ENCODE peak calls at places on chromosomes 6 and 20, in seven cellular contexts. I is IMR-90, C is H9, T is neuronal stem cell, L is mesenchymal stem cell, V is mesendoderm, Q is H1. S is an unnamed sample.

GRCh38 chr20:25294459-25295385 is 46.8 kb downstream of the PYGB start:
- DNase-seq in V (peak; percentile 85), L (peak; percentile 75), C (peak; percentile 87), T (peak; percentile 33), I (peak; percentile 52), Q (peak; percentile 47), S (peak; percentile 23)

GRCh38 chr6:14316911-14317535 is 199.5 kb downstream of the CD83 start:
- DNase-seq in Q (no peak), L (peak; percentile 19), T (no peak), V (peak; percentile 52), C (no peak), I (no peak), S (no peak)

GRCh38 chr20:25226433-25227316 is 21.2 kb upstream of the PYGB start:
- DNase-seq in L (no peak), T (no peak), Q (no peak), V (no peak), C (no peak), I (no peak), S (no peak)

GRCh38 chr20:53574259-53574789 is 19.3 kb downstream of the ZNF217 start:
- DNase-seq in T (no peak), C (no peak), V (no peak), Q (no peak), I (no peak), L (no peak), S (no peak)

GRCh38 chr20:1121439-1121838 is 3.0 kb downstream of the PSMF1 start:
- DNase-seq in I (no peak), V (no peak), Q (no peak), T (no peak), C (no peak), L (no peak), S (no peak)

GRCh38 chr6:89980353-89980752 is 86.1 kb downstream of the GJA10 start:
- DNase-seq in L (no peak), Q (no peak), T (no peak), C (no peak), I (no peak), V (no peak), S (no peak)

GRCh38 chr6:155261146-155261900 is 2.5 kb upstream of the CLDN20 start:
- DNase-seq in C (peak; percentile 74), Q (no peak), L (no peak), I (no peak), T (peak; percentile 40), V (peak; percentile 84), S (no peak)

GRCh38 chr6:32070814-32071466 is 32.7 kb downstream of the CYP21A2 start:
- DNase-seq in L (no peak), I (no peak), V (no peak), C (no peak), Q (no peak), T (no peak), S (no peak)

GRCh38 chr6:169188051-169188863 is 65.4 kb downstream of the THBS2 start:
- DNase-seq in L (peak; percentile 42), Q (no peak), I (peak; percentile 100), V (peak; percentile 14), T (no peak), C (no peak), S (no peak)

GRCh38 chr6:16805190-16805860 is 44.1 kb upstream of the ATXN1 start:
- DNase-seq in T (no peak), V (peak; percentile 55), C (no peak), Q (no peak), L (no peak), I (no peak), S (no peak)

GRCh38 chr6:34865107-34865506 is 22.7 kb downstream of the TAF11 start:
- DNase-seq in I (peak; percentile 20), T (no peak), L (peak; percentile 74), Q (no peak), C (no peak), V (no peak), S (no peak)

GRCh38 chr6:128069180-128069579 is 168.3 kb upstream of the THEMIS start:
- DNase-seq in L (no peak), I (peak; percentile 87), T (no peak), C (no peak), V (no peak), Q (no peak), S (no peak)

GRCh38 chr20:49660912-49661311 is 52.8 kb downstream of the B4GALT5 start:
- DNase-seq in C (no peak), T (no peak), Q (no peak), I (no peak), L (no peak), V (no peak), S (no peak)

GRCh38 chr6:105489213-105489525 is 86.3 kb upstream of the PREP start:
- DNase-seq in L (peak; percentile 73), Q (no peak), V (no peak), T (no peak), I (peak; percentile 38), C (no peak), S (no peak)

GRCh38 chr6:13711384-13711725 is 280 bp downstream of the RANBP9 start:
- DNase-seq in L (peak; percentile 74), T (no peak), C (peak; percentile 55), V (peak; percentile 72), I (no peak), Q (no peak), S (peak; percentile 66)

GRCh38 chr20:46325788-46326472 is 17.6 kb upstream of the CDH22 start:
- DNase-seq in Q (no peak), I (no peak), T (no peak), L (no peak), C (no peak), V (no peak), S (no peak)

GRCh38 chr20:45583502-45583901 is 4.4 kb upstream of the WFDC8 start:
- DNase-seq in C (peak; percentile 36), L (no peak), V (peak; percentile 83), Q (no peak), I (no peak), T (no peak), S (no peak)

GRCh38 chr6:42978487-42978792 is 541 bp downstream of the PEX6 start:
- DNase-seq in V (peak; percentile 42), I (no peak), T (no peak), C (peak; percentile 41), Q (no peak), L (peak; percentile 61), S (peak; percentile 8)

GRCh38 chr20:39468703-39469102 is 506.6 kb downstream of the DHX35 start:
- DNase-seq in T (no peak), Q (no peak), V (peak; percentile 51), I (no peak), L (no peak), C (peak; percentile 37), S (no peak)

GRCh38 chr6:138215071-138215470 is 3.2 kb downstream of the PBOV1 start:
- DNase-seq in Q (no peak), I (no peak), C (no peak), V (no peak), T (no peak), L (no peak), S (peak; percentile 79)

GRCh38 chr6:89984926-89985743 is 90.9 kb downstream of the GJA10 start:
- DNase-seq in V (no peak), T (no peak), L (peak; percentile 56), Q (no peak), C (no peak), I (peak; percentile 76), S (no peak)

GRCh38 chr20:45985573-45985972 is 13.6 kb upstream of the ZNF335 start:
- DNase-seq in Q (no peak), L (no peak), C (no peak), I (no peak), T (no peak), V (peak; percentile 57), S (no peak)

GRCh38 chr6:158103228-158103627 is 64.8 kb downstream of the SERAC1 start:
- DNase-seq in V (no peak), T (no peak), C (no peak), Q (no peak), I (no peak), L (no peak), S (no peak)

GRCh38 chr6:134031696-134032255 is 20.6 kb downstream of the SLC2A12 start:
- DNase-seq in L (no peak), Q (no peak), I (peak; percentile 68), C (no peak), V (no peak), T (no peak), S (no peak)

GRCh38 chr20:10716855-10717254 is 43.1 kb upstream of the JAG1 start:
- DNase-seq in L (no peak), I (peak; percentile 48), Q (no peak), V (no peak), C (no peak), T (no peak), S (no peak)

GRCh38 chr20:36118372-36118771 is 36.2 kb upstream of the EPB41L1 start:
- DNase-seq in C (no peak), V (no peak), Q (no peak), T (no peak), I (no peak), L (no peak), S (no peak)
- H3K4ac ChIP-seq in C (no peak overlapping the region), V (no peak overlapping the region), Q (no peak overlapping the region), T (no peak overlapping the region), I (no peak overlapping the region), L (no peak overlapping the region), S (no peak overlapping the region)

DNA sequence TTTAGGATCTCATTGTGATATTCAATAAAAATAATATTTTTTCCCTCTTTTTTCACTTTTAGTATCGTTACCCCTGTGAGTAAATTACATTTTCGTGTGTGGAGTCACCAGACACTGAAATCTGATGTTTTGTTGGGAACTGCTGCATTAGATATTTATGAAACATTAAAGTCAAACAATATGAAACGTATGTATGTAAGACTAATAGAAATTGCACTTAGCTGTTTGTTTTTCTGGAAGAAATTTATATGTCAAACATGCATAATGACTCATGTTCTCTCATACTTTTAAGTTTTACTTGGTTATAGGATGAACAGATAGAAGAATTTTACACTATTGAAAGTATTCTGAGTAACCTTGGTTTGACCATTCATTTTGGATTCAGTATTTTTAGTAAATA is 49.4 kb downstream of the ITCH start:
- DNase-seq in T (no peak), C (no peak), Q (no peak), L (no peak), I (no peak), V (no peak), S (no peak)
- H3K79me1 ChIP-seq in T (no peaks in the 10 kb centered on the region), C (peaks cover 7% of the 10 kb centered on the region), Q (no peaks in the 10 kb centered on the region), L (peaks cover 12% of the 10 kb centered on the region), I (peaks cover 66% of the 10 kb centered on the region), V (peaks cover 6% of the 10 kb centered on the region), S (no peaks in the 10 kb centered on the region)

GRCh38 chr6:140970485-140970884 is 1162.2 kb upstream of the GJE1 start:
- DNase-seq in I (peak; percentile 8), C (no peak), V (no peak), Q (no peak), L (no peak), T (no peak), S (no peak)

GRCh38 chr6:140968062-140968461 is 1164.7 kb upstream of the GJE1 start:
- DNase-seq in C (no peak), Q (no peak), V (no peak), I (no peak), L (no peak), T (no peak), S (no peak)

GRCh38 chr6:140966676-140967075 is 1166.0 kb upstream of the GJE1 start:
- DNase-seq in L (no peak), V (no peak), Q (no peak), I (peak; percentile 55), T (no peak), C (no peak), S (no peak)
- H3K4ac ChIP-seq in L (no peak overlapping the region), V (no peak overlapping the region), Q (no peak overlapping the region), I (no peak overlapping the region), T (no peak overlapping the region), C (no peak overlapping the region), S (no peak overlapping the region)

GRCh38 chr6:44272999-44273566 is 2.8 kb downstream of the TMEM151B start:
- DNase-seq in I (no peak), Q (no peak), T (no peak), V (no peak), C (no peak), L (no peak), S (peak; percentile 47)
- H3K79me1 ChIP-seq in I (no peaks in the 10 kb centered on the region), Q (no peaks in the 10 kb centered on the region), T (peaks cover 2% of the 10 kb centered on the region), V (no peaks in the 10 kb centered on the region), C (no peaks in the 10 kb centered on the region), L (no peaks in the 10 kb centered on the region), S (no peaks in the 10 kb centered on the region)

GRCh38 chr6:37628611-37629320 is 68.9 kb downstream of the MDGA1 start:
- DNase-seq in Q (no peak), L (peak; percentile 49), I (peak; percentile 80), T (no peak), C (no peak), V (no peak), S (no peak)
- H3K4ac ChIP-seq in Q (no peak overlapping the region), L (no peak overlapping the region), I (peak overlapping the region; percentile 26), T (no peak overlapping the region), C (no peak overlapping the region), V (no peak overlapping the region), S (no peak overlapping the region)

S was measured in trophoblast cell.